ENCODE peak calls at places on chromosomes 6 and 20, in ten cellular contexts. V is left lung; W is stimulated activated CD8-positive, alpha-beta memory T cell treated with anti-CD3 and anti-CD28 coated beads, Interleukin-4, amount 100 ng/mL, for 1 hour; I is cardiac fibroblast; R is SK-N-MC; D is cardiac muscle cell; U is kidney epithelial cell; M is H7; Y is hepatic stellate cell; F is T-helper 1 cell. C is an unnamed sample.

GRCh38 chr6:24692003-24692402 is 25.1 kb downstream of the ACOT13 start:
- DNase-seq in I (no peak), M (no peak), F (no peak), W (no peak), V (no peak), R (no peak), D (no peak), U (no peak), Y (no peak), C (no peak)

GRCh38 chr20:43658068-43658722 is 8.7 kb upstream of the MYBL2 start:
- DNase-seq in Y (no peak), D (peak), V (no peak), I (peak), W (no peak), F (no peak), R (no peak), U (no peak), M (no peak), C (peak)

GRCh38 chr6:68126089-68126749 is 508.9 kb upstream of the ADGRB3 start:
- DNase-seq in W (no peak), D (no peak), M (no peak), R (no peak), Y (no peak), V (no peak), F (no peak), U (no peak), I (peak), C (no peak)

GRCh38 chr6:40325791-40326190 is 261.4 kb downstream of the LRFN2 start:
- DNase-seq in I (no peak), R (no peak), Y (no peak), W (no peak), F (no peak), U (no peak), M (no peak), V (no peak), D (no peak), C (no peak)

GRCh38 chr6:33856655-33857054 is 52.9 kb upstream of the MLN start:
- DNase-seq in F (peak), M (no peak), R (no peak), U (no peak), D (no peak), Y (no peak), I (no peak), W (peak), V (no peak), C (no peak)

GRCh38 chr20:61450549-61450948 is 198.5 kb downstream of the CDH4 start:
- DNase-seq in M (no peak), Y (no peak), U (no peak), W (no peak), I (no peak), F (no peak), R (no peak), V (no peak), D (no peak), C (no peak)

GRCh38 chr6:139262519-139263300 is 29.1 kb downstream of the TXLNB start:
- DNase-seq in W (no peak), Y (no peak), D (no peak), I (no peak), V (no peak), R (no peak), F (no peak), U (peak), M (no peak), C (no peak)

GRCh38 chr6:120058410-120058809 is 708.8 kb upstream of the MAN1A1 start:
- DNase-seq in U (no peak), R (no peak), M (no peak), F (no peak), Y (no peak), W (no peak), D (no peak), I (no peak), V (no peak), C (no peak)

GRCh38 chr6:99745651-99746050 is 139.0 kb downstream of the PRDM13 start:
- DNase-seq in W (no peak), D (peak), Y (peak), I (peak), M (no peak), F (no peak), V (no peak), U (no peak), R (no peak), C (peak)

GRCh38 chr6:130020106-130020851 is 1.9 kb downstream of the L3MBTL3 start:
- DNase-seq in W (no peak), Y (peak), V (peak), R (no peak), M (peak), F (peak), U (no peak), I (peak), D (peak), C (no peak)

GRCh38 chr6:169962604-169963469 is 211.4 kb downstream of the ERMARD start:
- DNase-seq in W (no peak), Y (no peak), D (no peak), F (no peak), M (peak), U (no peak), I (no peak), V (peak), R (no peak), C (no peak)

GRCh38 chr6:126112171-126112632 is 125.9 kb downstream of the TRMT11 start:
- DNase-seq in U (peak), Y (peak), I (peak), R (no peak), W (no peak), M (no peak), V (no peak), F (no peak), D (peak), C (peak)

GRCh38 chr6:18179770-18180393 is 24.7 kb downstream of the KDM1B start:
- DNase-seq in F (no peak), W (no peak), U (no peak), I (no peak), R (no peak), Y (no peak), V (no peak), M (no peak), D (no peak), C (no peak)

GRCh38 chr20:22691369-22692118 is 107.2 kb upstream of the FOXA2 start:
- DNase-seq in M (peak), F (no peak), I (peak), W (no peak), Y (peak), V (peak), U (no peak), R (no peak), D (peak), C (peak)

GRCh38 chr20:9025643-9026042 is 43.2 kb upstream of the PLCB4 start:
- DNase-seq in F (no peak), R (no peak), V (no peak), I (peak), U (peak), Y (no peak), W (no peak), M (no peak), D (peak), C (peak)

GRCh38 chr6:90197854-90198496 is 98.7 kb downstream of the BACH2 start:
- DNase-seq in D (peak), V (no peak), W (no peak), M (no peak), R (no peak), Y (no peak), U (no peak), F (no peak), I (peak), C (peak)

GRCh38 chr6:40308533-40309306 is 278.4 kb downstream of the LRFN2 start:
- DNase-seq in M (peak), R (peak), F (no peak), Y (peak), I (peak), W (no peak), D (peak), U (no peak), V (no peak), C (peak)

GRCh38 chr6:150418825-150419594 is 50.2 kb downstream of the IYD start:
- DNase-seq in R (peak), M (peak), Y (peak), V (no peak), F (no peak), U (no peak), W (no peak), D (peak), I (peak), C (peak)

GRCh38 chr6:72787521-72788031 is 165.7 kb downstream of the KCNQ5 start:
- DNase-seq in M (peak), I (peak), Y (peak), R (no peak), U (peak), D (peak), V (no peak), W (no peak), F (no peak), C (peak)

GRCh38 chr20:11445891-11446290 is 471.8 kb upstream of the BTBD3 start:
- DNase-seq in M (no peak), W (no peak), D (peak), F (no peak), R (no peak), U (no peak), Y (no peak), V (no peak), I (peak), C (peak)

GRCh38 chr6:6057442-6058053 is 50.8 kb upstream of the NRN1 start:
- DNase-seq in V (no peak), R (peak), D (peak), W (no peak), U (peak), M (peak), Y (no peak), F (no peak), I (peak), C (peak)

GRCh38 chr6:139376604-139377218 is 2.3 kb upstream of the CITED2 start:
- DNase-seq in Y (no peak), R (no peak), F (no peak), W (no peak), U (no peak), M (peak), D (peak), I (peak), V (no peak), C (peak)

GRCh38 chr6:8215631-8216030 is 113.3 kb upstream of the EEF1E1 start:
- DNase-seq in U (peak), W (no peak), M (no peak), V (no peak), I (peak), F (no peak), Y (peak), R (no peak), D (peak), C (peak)

GRCh38 chr6:134466751-134467525 is 149.0 kb upstream of the SGK1 start:
- DNase-seq in W (no peak), I (peak), D (no peak), F (no peak), V (no peak), Y (no peak), U (no peak), R (no peak), M (no peak), C (no peak)

GRCh38 chr6:4405609-4406212 is 270.3 kb upstream of the ECI2 start:
- DNase-seq in D (no peak), R (no peak), Y (no peak), M (no peak), V (no peak), F (no peak), U (no peak), I (no peak), W (no peak), C (no peak)

GRCh38 chr20:49455691-49456090 is 26.8 kb downstream of the KCNB1 start:
- DNase-seq in V (no peak), Y (no peak), R (no peak), D (no peak), U (no peak), I (no peak), W (no peak), F (no peak), M (no peak), C (no peak)

GRCh38 chr20:17629678-17630089 is 52.4 kb downstream of the RRBP1 start:
- DNase-seq in Y (no peak), V (peak), I (no peak), F (no peak), W (no peak), R (no peak), U (no peak), D (no peak), M (no peak), C (no peak)

GRCh38 chr6:166341915-166342292 is 441 bp downstream of the SFT2D1 start:
- DNase-seq in Y (peak), D (peak), V (no peak), I (peak), U (no peak), F (no peak), R (no peak), M (no peak), W (no peak), C (no peak)

GRCh38 chr6:116447052-116447451 is 14.1 kb upstream of the CALHM6 start:
- DNase-seq in F (no peak), U (no peak), M (no peak), V (no peak), D (peak), Y (no peak), W (no peak), R (no peak), I (no peak), C (no peak)

GRCh38 chr20:37518606-37519507 is 2.2 kb upstream of the NNAT start:
- DNase-seq in U (no peak), I (no peak), F (no peak), R (no peak), M (peak), W (no peak), D (no peak), V (peak), Y (no peak), C (no peak)

C was measured in amniotic epithelial cell.